ENCODE peak calls at places on chromosomes 12 and 14, in four cellular contexts. H is NCI-H146; W is activated CD4-positive, alpha-beta T cell treated with anti-CD3 and anti-CD28 coated beads for 48 hours; E is stimulated activated CD8-positive, alpha-beta memory T cell treated with anti-CD3 and anti-CD28 coated beads, Interleukin-2, amount 100 ng/mL, for 1 hour. X is an unnamed sample.

GRCh38 chr12:38374751-38375150 is 58.2 kb downstream of the ALG10B start:
- DNase-seq in H (no peak), W (no peak), E (no peak), X (no peak)

GRCh38 chr12:6494351-6494743 is 445 bp downstream of the NCAPD2 start:
- DNase-seq in H (peak), W (no peak), E (no peak), X (no peak)

GRCh38 chr12:94710933-94711332 is 60.6 kb upstream of the TMCC3 start:
- DNase-seq in H (peak), W (peak), E (no peak), X (no peak)

GRCh38 chr12:54689034-54689372 is 40.8 kb upstream of the DCD start:
- DNase-seq in H (no peak), W (no peak), E (no peak), X (no peak)

GRCh38 chr14:22500954-22501353 is 88.1 kb downstream of the DAD1 start:
- DNase-seq in H (no peak), W (peak), E (no peak), X (no peak)

GRCh38 chr14:90739318-90740077 is 76.7 kb downstream of the TTC7B start:
- DNase-seq in H (no peak), W (no peak), E (no peak), X (no peak)

GRCh38 chr12:119168721-119169120 is 10.0 kb upstream of the HSPB8 start:
- DNase-seq in H (no peak), W (no peak), E (no peak), X (no peak)

GRCh38 chr12:76014007-76014406 is 17.6 kb downstream of the PHLDA1 start:
- DNase-seq in H (no peak), W (no peak), E (no peak), X (no peak)

GRCh38 chr12:52231305-52232232 is 1.5 kb upstream of the KRT7 start:
- DNase-seq in H (no peak), W (no peak), E (no peak), X (no peak)

GRCh38 chr12:18222699-18223098 is 38.6 kb upstream of the PIK3C2G start:
- DNase-seq in H (no peak), W (no peak), E (no peak), X (no peak)

GRCh38 chr12:12282761-12283160 is 15.9 kb upstream of the LRP6 start:
- DNase-seq in H (no peak), W (no peak), E (no peak), X (peak)

GRCh38 chr14:105760691-105761344 is 234.4 kb downstream of the TMEM121 start:
- DNase-seq in H (no peak), W (no peak), E (no peak), X (no peak)

GRCh38 chr12:18753481-18754117 is 15.7 kb downstream of the CAPZA3 start:
- DNase-seq in H (no peak), W (no peak), E (no peak), X (no peak)

GRCh38 chr12:108578813-108579212 is 16.4 kb downstream of the ISCU start:
- DNase-seq in H (no peak), W (no peak), E (no peak), X (no peak)

GRCh38 chr12:111330800-111331752 is 37.8 kb downstream of the PHETA1 start:
- DNase-seq in H (peak), W (no peak), E (no peak), X (peak)

GRCh38 chr12:80714055-80714454 is 2.7 kb upstream of the MYF5 start:
- DNase-seq in H (no peak), W (no peak), E (no peak), X (no peak)